ENCODE peak calls at places on chromosome 19, in four cellular contexts. G, O, F and X are unnamed samples.

GRCh38 chr19:32061304-32061703 is 284.1 kb upstream of the ZNF507 start:
- DNase-seq in G (peak), O (no peak), F (no peak), X (no peak)

GRCh38 chr19:40321076-40321475 is 27.1 kb downstream of the C19orf47 start:
- DNase-seq in G (no peak), O (no peak), F (no peak), X (no peak)

GRCh38 chr19:18051887-18052286 is 34.8 kb downstream of the IL12RB1 start:
- DNase-seq in G (no peak), O (no peak), F (no peak), X (no peak)

GRCh38 chr19:49455729-49456128 is 2.7 kb downstream of the ALDH16A1 start:
- DNase-seq in G (no peak), O (no peak), F (no peak), X (no peak)

GRCh38 chr19:55600336-55601028 is 394 bp downstream of the ZNF524 start:
- DNase-seq in G (no peak), O (no peak), F (peak), X (peak)

GRCh38 chr19:54458648-54459281 is 4.8 kb downstream of the LENG9 start:
- DNase-seq in G (no peak), O (no peak), F (no peak), X (no peak)

GRCh38 chr19:51123381-51124186 is 1.1 kb upstream of the SIGLEC9 start:
- DNase-seq in G (no peak), O (no peak), F (no peak), X (peak)

GRCh38 chr19:58570770-58571574 is 2.2 kb downstream of the MZF1 start:
- DNase-seq in G (no peak), O (no peak), F (no peak), X (peak)

GRCh38 chr19:58477130-58477529 is 978 bp downstream of the ZNF446 start:
- DNase-seq in G (no peak), O (no peak), F (no peak), X (no peak)

GRCh38 chr19:20079487-20079886 is 1.7 kb downstream of the ZNF90 start:
- DNase-seq in G (no peak), O (no peak), F (no peak), X (no peak)

GRCh38 chr19:58356236-58356970 is 3.1 kb upstream of the A1BG start:
- DNase-seq in G (no peak), O (no peak), F (peak), X (peak)

GRCh38 chr19:29798783-29799182 is 13.0 kb upstream of the CCNE1 start:
- DNase-seq in G (peak), O (no peak), F (peak), X (no peak)

GRCh38 chr19:5985098-5985783 is 7.3 kb upstream of the RANBP3 start:
- DNase-seq in G (peak), O (no peak), F (peak), X (no peak)

GRCh38 chr19:19120308-19121156 is 17.7 kb downstream of the TMEM161A start:
- DNase-seq in G (peak), O (peak), F (peak), X (no peak)

GRCh38 chr19:40605201-40605971 is 4.2 kb downstream of the LTBP4 start:
- DNase-seq in G (peak), O (no peak), F (peak), X (peak)

GRCh38 chr19:35959040-35959967 is 23.1 kb downstream of the LRFN3 start:
- DNase-seq in G (no peak), O (no peak), F (no peak), X (peak)

GRCh38 chr19:18593367-18594095 is 4.9 kb downstream of the REX1BD start:
- DNase-seq in G (no peak), O (no peak), F (no peak), X (no peak)

GRCh38 chr19:33437351-33438015 is 64.0 kb downstream of the CEBPG start:
- DNase-seq in G (no peak), O (no peak), F (no peak), X (no peak)

DNA sequence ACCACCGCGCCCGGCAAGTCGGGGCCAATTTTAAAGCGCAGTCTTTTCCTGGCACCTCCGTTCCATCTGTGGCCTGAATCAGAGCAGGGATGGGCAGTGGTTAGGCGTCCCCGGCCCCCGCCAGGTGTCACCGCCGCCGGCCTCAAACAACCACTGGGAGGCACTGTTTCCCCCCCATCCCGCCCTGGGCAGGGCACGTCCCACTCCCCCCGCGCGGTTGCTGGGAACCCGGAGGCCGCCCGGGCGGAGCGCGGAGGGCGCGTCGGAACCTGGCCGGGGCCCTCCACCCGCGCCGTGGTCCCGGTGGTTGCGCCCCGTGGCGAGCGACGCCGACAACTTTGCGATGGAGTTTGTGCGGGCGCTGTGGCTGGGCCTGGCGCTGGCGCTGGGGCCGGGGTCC is at the start of gene GRIN3B:
- DNase-seq in G (peak), O (no peak), F (peak), X (peak)
- TF ChIP-seq CTCF in G (peak), O (peak), F (peak), X (peak)

DNA sequence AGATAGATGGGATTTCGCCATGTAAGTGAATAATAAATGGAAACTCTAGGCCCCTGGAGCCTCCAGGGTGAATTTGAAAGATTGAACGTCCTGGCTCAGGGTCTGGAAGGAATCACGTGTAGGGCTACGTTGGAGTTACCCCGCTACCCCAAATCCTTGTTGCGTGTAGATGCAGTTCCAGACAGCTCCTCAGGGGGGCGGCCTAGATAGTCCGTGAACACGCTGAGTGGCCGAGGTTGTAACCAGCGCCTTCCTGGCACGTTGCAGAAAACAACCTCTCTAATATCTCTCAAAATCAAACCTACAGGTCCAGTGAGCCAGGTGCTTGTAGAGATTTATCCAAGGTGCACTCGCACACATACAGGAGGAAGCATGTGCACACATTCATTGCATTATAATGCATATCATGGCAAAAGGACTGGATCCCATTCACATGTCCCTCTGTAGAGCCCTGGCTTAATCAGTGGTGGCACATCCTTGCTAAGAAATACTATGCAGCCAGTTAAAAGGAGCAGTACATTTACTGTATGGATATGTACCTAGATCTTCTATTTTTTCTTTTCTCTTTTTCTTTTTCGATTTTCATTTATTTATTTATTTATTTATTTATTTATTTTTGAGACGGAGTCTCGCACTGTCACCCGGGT is 2.5 kb upstream of the KEAP1 start:
- DNase-seq in G (peak), O (no peak), F (peak), X (peak)
- TF ChIP-seq CTCF in G (peak), O (peak), F (peak), X (peak)

GRCh38 chr19:52621376-52621775 is 16.8 kb downstream of the ZNF83 start:
- DNase-seq in G (no peak), O (no peak), F (no peak), X (no peak)

GRCh38 chr19:52626915-52627314 is 11.2 kb downstream of the ZNF83 start:
- DNase-seq in G (no peak), O (no peak), F (no peak), X (no peak)

DNA sequence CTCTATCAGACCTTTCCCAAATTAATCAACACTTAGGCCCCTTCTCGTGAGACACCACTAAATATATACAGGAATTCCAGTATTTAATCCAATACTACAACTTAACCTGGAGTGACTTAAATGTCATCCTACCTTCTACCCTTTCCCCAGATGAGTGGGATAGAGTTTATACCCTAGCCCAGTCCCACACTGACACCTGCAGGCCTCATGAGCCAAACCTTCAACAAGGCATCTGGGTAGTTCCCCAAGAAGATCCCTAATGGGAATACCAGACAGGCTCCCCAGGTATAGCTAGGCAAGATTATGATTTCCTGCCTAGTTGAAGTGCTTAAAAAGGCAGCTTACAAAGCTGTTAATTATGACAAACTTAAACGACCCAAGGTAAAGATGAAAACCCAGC is 15.9 kb downstream of the ZNF83 start:
- DNase-seq in G (no peak), O (no peak), F (no peak), X (no peak)
- TF ChIP-seq CTCF in G (no peak), O (no peak), F (no peak), X (no peak)

GRCh38 chr19:37902668-37903067 is 3.7 kb downstream of the WDR87 start:
- DNase-seq in G (peak), O (peak), F (peak), X (peak)
- TF ChIP-seq CTCF in G (peak), O (peak), F (peak), X (peak)

GRCh38 chr19:10928563-10929401 is at the start of the genes TIMM29 and YIPF2:
- DNase-seq in G (peak), O (peak), F (peak), X (peak)
- TF ChIP-seq CTCF in G (no peak), O (no peak), F (no peak), X (no peak)

GRCh38 chr19:14361824-14362223 is 19.4 kb upstream of the ADGRE5 start:
- DNase-seq in G (no peak), O (no peak), F (no peak), X (no peak)
- TF ChIP-seq CTCF in G (peak), O (peak), F (no peak), X (peak)

GRCh38 chr19:45400192-45400591 is 4.7 kb downstream of the PPP1R13L start:
- DNase-seq in G (peak), O (no peak), F (no peak), X (no peak)

GRCh38 chr19:45396389-45397260 is 8.2 kb downstream of the PPP1R13L start:
- DNase-seq in G (no peak), O (no peak), F (no peak), X (no peak)

GRCh38 chr19:45391346-45391745 is 13.5 kb downstream of the PPP1R13L start:
- DNase-seq in G (no peak), O (no peak), F (peak), X (no peak)

GRCh38 chr19:45391871-45392665 is 12.8 kb downstream of the PPP1R13L start:
- DNase-seq in G (no peak), O (no peak), F (no peak), X (no peak)

DNA sequence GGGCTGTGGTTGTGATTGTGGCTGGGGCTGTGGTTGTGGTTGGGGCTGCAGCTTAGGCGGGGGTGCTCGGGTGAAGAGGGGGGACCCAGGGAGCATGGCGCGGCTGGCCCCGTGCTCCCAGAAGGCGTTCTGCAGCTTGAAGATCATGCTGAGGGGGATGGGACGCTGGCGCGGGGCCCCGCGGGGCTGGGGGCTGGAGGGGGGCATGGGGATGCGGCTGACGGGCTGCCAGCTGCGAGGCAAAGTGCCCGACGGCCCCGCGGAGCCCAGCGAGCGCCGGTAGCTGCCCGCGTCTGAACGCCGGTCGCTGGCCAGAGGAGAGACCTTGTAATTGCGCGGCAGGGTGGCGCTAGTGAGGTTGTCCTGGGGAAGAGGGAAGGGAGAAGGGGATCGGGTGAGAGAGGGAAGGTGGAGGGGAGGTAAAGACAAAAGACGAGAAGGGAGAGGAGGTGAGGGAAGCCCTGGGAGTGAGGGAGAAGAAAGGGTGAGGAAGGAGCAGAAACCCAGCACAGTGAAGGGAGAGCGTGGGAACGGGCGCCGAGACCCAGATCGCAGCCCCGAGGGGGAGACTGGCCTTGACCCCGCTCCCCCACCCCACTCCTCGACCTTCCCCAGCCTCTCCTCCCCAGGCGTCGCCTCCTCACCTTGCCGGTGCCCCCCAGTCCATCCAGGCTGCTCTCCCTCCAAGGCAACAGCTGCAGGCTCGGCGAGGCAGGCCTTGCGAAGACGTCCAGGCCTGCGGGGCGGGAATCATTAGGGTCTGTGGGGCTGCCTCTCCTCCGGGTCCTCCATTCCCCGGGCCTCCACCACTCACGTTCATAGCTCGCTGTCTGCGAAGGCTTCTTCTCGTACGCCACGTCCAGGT is 9.1 kb downstream of the PPP1R13L start:
- DNase-seq in G (no peak), O (no peak), F (no peak), X (no peak)
- TF ChIP-seq CTCF in G (no peak), O (no peak), F (no peak), X (no peak)

DNA sequence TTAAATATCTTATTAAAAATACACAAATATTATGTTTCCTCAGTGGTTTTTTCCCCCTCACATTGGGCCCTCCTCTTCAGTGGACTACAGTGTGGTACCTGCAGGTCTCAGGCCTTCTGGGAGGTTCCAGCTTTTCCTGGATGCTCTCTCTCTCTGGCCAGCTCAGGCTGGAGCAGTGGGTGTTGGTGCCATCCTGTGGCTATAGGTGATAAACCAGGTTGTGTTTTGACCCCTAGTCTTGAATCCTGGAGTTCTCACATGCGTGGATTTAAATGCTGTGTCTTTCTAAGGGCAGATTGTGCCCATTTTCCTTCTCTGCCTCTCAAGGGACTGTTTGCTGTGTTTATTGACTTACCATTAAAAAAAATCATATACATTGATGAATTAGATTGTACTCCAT is 41.2 kb upstream of the ZNF527 start:
- DNase-seq in G (no peak), O (no peak), F (no peak), X (no peak)
- TF ChIP-seq CTCF in G (no peak), O (peak), F (peak), X (no peak)